ENCODE peak calls at places on chromosomes 11 and 22, in ten cellular contexts. U, G, F, K, L, Q, N, E, H and W are unnamed samples.

GRCh38 chr22:32897400-32897799 is 95.9 kb downstream of the TIMP3 start:
- DNase-seq in U (no peak), G (no peak), F (no peak), K (no peak), L (no peak), Q (peak), N (no peak), E (no peak), H (peak), W (no peak)

GRCh38 chr11:86174101-86175046 is 70.2 kb upstream of the EED start:
- DNase-seq in U (peak), G (no peak), F (no peak), K (peak), L (peak), Q (peak), N (no peak), E (no peak), H (peak), W (no peak)

GRCh38 chr11:134170909-134171281 is 52.9 kb downstream of the NCAPD3 start:
- DNase-seq in U (no peak), G (no peak), F (no peak), K (no peak), L (no peak), Q (peak), N (no peak), E (no peak), H (no peak), W (no peak)

GRCh38 chr11:59766542-59766941 is 11.4 kb downstream of the STX3 start:
- DNase-seq in U (no peak), G (no peak), F (no peak), K (peak), L (no peak), Q (no peak), N (no peak), E (no peak), H (no peak), W (no peak)

GRCh38 chr11:99020324-99021225 is at the start of gene CNTN5:
- DNase-seq in U (no peak), G (peak), F (peak), K (peak), L (peak), Q (peak), N (no peak), E (no peak), H (peak), W (no peak)

GRCh38 chr11:115251126-115251525 is 253.1 kb downstream of the CADM1 start:
- DNase-seq in U (no peak), G (no peak), F (no peak), K (no peak), L (no peak), Q (no peak), N (no peak), E (no peak), H (no peak), W (no peak)

GRCh38 chr22:47259049-47259448 is 496.6 kb downstream of the TBC1D22A start:
- DNase-seq in U (no peak), G (no peak), F (no peak), K (no peak), L (no peak), Q (no peak), N (no peak), E (no peak), H (no peak), W (no peak)

GRCh38 chr11:9783986-9784385 is 120.1 kb downstream of the SWAP70 start:
- DNase-seq in U (no peak), G (no peak), F (no peak), K (no peak), L (no peak), Q (peak), N (no peak), E (no peak), H (no peak), W (no peak)

GRCh38 chr22:37983860-37984791 is at the start of gene SOX10:
- DNase-seq in U (no peak), G (no peak), F (no peak), K (peak), L (no peak), Q (no peak), N (no peak), E (no peak), H (no peak), W (no peak)

GRCh38 chr11:1516273-1517067 is 29.9 kb upstream of the MOB2 start:
- DNase-seq in U (no peak), G (no peak), F (no peak), K (no peak), L (no peak), Q (peak), N (no peak), E (no peak), H (no peak), W (no peak)

GRCh38 chr11:78140392-78141077 is 1.1 kb upstream of the ALG8 start:
- DNase-seq in U (no peak), G (no peak), F (no peak), K (no peak), L (no peak), Q (peak), N (no peak), E (no peak), H (no peak), W (peak)

GRCh38 chr11:65498042-65498726 is 661 bp upstream of the MALAT1 start:
- DNase-seq in U (no peak), G (peak), F (peak), K (peak), L (no peak), Q (peak), N (no peak), E (peak), H (no peak), W (peak)

GRCh38 chr11:60902625-60903024 is 3.8 kb downstream of the PRPF19 start:
- DNase-seq in U (no peak), G (no peak), F (no peak), K (no peak), L (no peak), Q (no peak), N (no peak), E (no peak), H (no peak), W (no peak)

GRCh38 chr22:50216161-50216683 is 15.4 kb downstream of the SELENOO start:
- DNase-seq in U (no peak), G (no peak), F (no peak), K (no peak), L (no peak), Q (no peak), N (no peak), E (no peak), H (no peak), W (no peak)

GRCh38 chr11:80719292-80719646 is 1278.4 kb upstream of the TENM4 start:
- DNase-seq in U (no peak), G (no peak), F (no peak), K (peak), L (no peak), Q (no peak), N (no peak), E (no peak), H (no peak), W (no peak)

GRCh38 chr22:31106001-31106571 is 1.3 kb downstream of the SELENOM start:
- DNase-seq in U (no peak), G (no peak), F (no peak), K (no peak), L (no peak), Q (no peak), N (no peak), E (no peak), H (no peak), W (no peak)

GRCh38 chr11:65645710-65646109 is 7.8 kb downstream of the SIPA1 start:
- DNase-seq in U (no peak), G (no peak), F (no peak), K (no peak), L (no peak), Q (peak), N (no peak), E (no peak), H (no peak), W (no peak)

GRCh38 chr11:17267576-17267975 is 9.0 kb upstream of the NUCB2 start:
- DNase-seq in U (no peak), G (no peak), F (no peak), K (no peak), L (peak), Q (peak), N (no peak), E (peak), H (peak), W (no peak)

GRCh38 chr22:25666308-25666707 is 75.7 kb upstream of the MYO18B start:
- DNase-seq in U (peak), G (no peak), F (peak), K (no peak), L (no peak), Q (no peak), N (no peak), E (peak), H (no peak), W (no peak)

GRCh38 chr11:105719073-105719846 is 109.4 kb downstream of the GRIA4 start:
- DNase-seq in U (no peak), G (no peak), F (no peak), K (no peak), L (peak), Q (peak), N (no peak), E (no peak), H (peak), W (no peak)

GRCh38 chr22:43297246-43298061 is 45.7 kb downstream of the SCUBE1 start:
- DNase-seq in U (no peak), G (no peak), F (no peak), K (no peak), L (no peak), Q (no peak), N (no peak), E (no peak), H (no peak), W (no peak)

GRCh38 chr11:128890543-128891409 is at the start of gene KCNJ5:
- DNase-seq in U (no peak), G (no peak), F (peak), K (peak), L (no peak), Q (no peak), N (no peak), E (no peak), H (peak), W (no peak)

GRCh38 chr11:127191689-127192088 is 191.1 kb upstream of the KIRREL3 start:
- DNase-seq in U (no peak), G (no peak), F (no peak), K (no peak), L (no peak), Q (no peak), N (no peak), E (no peak), H (no peak), W (no peak)

GRCh38 chr11:105224859-105225258 is 85.3 kb upstream of the CARD18 start:
- DNase-seq in U (no peak), G (no peak), F (no peak), K (no peak), L (no peak), Q (peak), N (no peak), E (no peak), H (peak), W (no peak)

GRCh38 chr11:11995601-11996000 is 12.8 kb downstream of the DKK3 start:
- DNase-seq in U (no peak), G (no peak), F (no peak), K (no peak), L (no peak), Q (no peak), N (no peak), E (no peak), H (no peak), W (no peak)

GRCh38 chr11:20238712-20239111 is 78.4 kb upstream of the DBX1 start:
- DNase-seq in U (no peak), G (no peak), F (peak), K (peak), L (no peak), Q (no peak), N (no peak), E (no peak), H (no peak), W (no peak)

GRCh38 chr11:121591405-121592033 is 138.8 kb upstream of the SORL1-AS1 start:
- DNase-seq in U (peak), G (peak), F (no peak), K (peak), L (peak), Q (peak), N (peak), E (peak), H (peak), W (peak)

GRCh38 chr11:74434528-74434927 is 32.8 kb downstream of the KCNE3 start:
- DNase-seq in U (no peak), G (no peak), F (peak), K (no peak), L (no peak), Q (peak), N (no peak), E (no peak), H (no peak), W (no peak)

GRCh38 chr11:64086263-64086938 is 50.7 kb downstream of the FLRT1 start:
- DNase-seq in U (peak), G (no peak), F (peak), K (peak), L (no peak), Q (no peak), N (no peak), E (no peak), H (no peak), W (no peak)

GRCh38 chr11:64757549-64758329 is 2.0 kb downstream of the PYGM start:
- DNase-seq in U (no peak), G (no peak), F (no peak), K (no peak), L (no peak), Q (no peak), N (no peak), E (no peak), H (no peak), W (no peak)

GRCh38 chr22:42906605-42907338 is 49.7 kb upstream of the ARFGAP3 start:
- DNase-seq in U (peak), G (no peak), F (no peak), K (no peak), L (no peak), Q (no peak), N (no peak), E (no peak), H (no peak), W (no peak)

GRCh38 chr11:105899776-105900175 is 122.3 kb downstream of the MSANTD4 start:
- DNase-seq in U (no peak), G (no peak), F (no peak), K (no peak), L (no peak), Q (no peak), N (no peak), E (no peak), H (no peak), W (no peak)